ENCODE peak calls at places on chromosomes 12 and 14, in five cellular contexts. E is trophoblast cell, I is H1, W is H9, M is mesenchymal stem cell. G is an unnamed sample.

GRCh38 chr12:57093412-57094193 is 4.7 kb downstream of the NAB2 start:
- DNase-seq in I (peak), M (peak), W (peak), E (no peak), G (peak)

GRCh38 chr12:79690156-79690605 is 583 bp downstream of the PAWR start:
- DNase-seq in W (no peak), E (peak), I (peak), M (peak), G (peak)

GRCh38 chr14:100085451-100085850 is 20.2 kb downstream of the EVL start:
- DNase-seq in E (no peak), M (no peak), I (no peak), W (no peak), G (no peak)

GRCh38 chr12:17992002-17992656 is 97.9 kb downstream of the RERGL start:
- DNase-seq in M (peak), E (peak), I (no peak), W (no peak), G (peak)

GRCh38 chr12:119229837-119230236 is 51.1 kb downstream of the HSPB8 start:
- DNase-seq in E (peak), M (peak), I (no peak), W (peak), G (peak)

GRCh38 chr12:115313929-115314328 is 630.0 kb upstream of the TBX3 start:
- DNase-seq in I (no peak), E (no peak), M (peak), W (no peak), G (no peak)

GRCh38 chr14:50001146-50001998 is 108.5 kb downstream of the ARF6 start:
- DNase-seq in E (peak), W (peak), M (peak), I (peak), G (no peak)

GRCh38 chr14:70622111-70622712 is 19.5 kb upstream of the TTC9 start:
- DNase-seq in I (peak), W (peak), M (peak), E (peak), G (peak)

GRCh38 chr14:62691613-62692489 is 353.4 kb downstream of the KCNH5 start:
- DNase-seq in M (peak), I (no peak), W (no peak), E (peak), G (no peak)

GRCh38 chr12:99529966-99530365 is 117.6 kb upstream of the GARIN6 start:
- DNase-seq in W (no peak), M (peak), E (no peak), I (no peak), G (no peak)

GRCh38 chr12:41419151-41419893 is 231.2 kb downstream of the PDZRN4 start:
- DNase-seq in M (no peak), E (no peak), I (no peak), W (no peak), G (no peak)

GRCh38 chr12:84638811-84639368 is 273.7 kb downstream of the SLC6A15 start:
- DNase-seq in W (no peak), I (no peak), E (no peak), M (peak), G (no peak)

GRCh38 chr12:94586589-94587259 is 63.6 kb downstream of the TMCC3 start:
- DNase-seq in E (no peak), I (no peak), M (no peak), W (no peak), G (no peak)

GRCh38 chr14:20384886-20385285 is 28.4 kb downstream of the TEP1 start:
- DNase-seq in E (no peak), I (no peak), M (no peak), W (no peak), G (no peak)

GRCh38 chr14:89617471-89618291 is 200.6 kb upstream of the FOXN3 start:
- DNase-seq in W (no peak), M (peak), I (no peak), E (peak), G (peak)

GRCh38 chr14:29810657-29811056 is 117.0 kb downstream of the PRKD1 start:
- DNase-seq in I (no peak), W (no peak), M (no peak), E (no peak), G (no peak)
- H2BK12ac ChIP-seq in I (no peak), W (no peak), M (no peak), E (no peak), G (no peak)

DNA sequence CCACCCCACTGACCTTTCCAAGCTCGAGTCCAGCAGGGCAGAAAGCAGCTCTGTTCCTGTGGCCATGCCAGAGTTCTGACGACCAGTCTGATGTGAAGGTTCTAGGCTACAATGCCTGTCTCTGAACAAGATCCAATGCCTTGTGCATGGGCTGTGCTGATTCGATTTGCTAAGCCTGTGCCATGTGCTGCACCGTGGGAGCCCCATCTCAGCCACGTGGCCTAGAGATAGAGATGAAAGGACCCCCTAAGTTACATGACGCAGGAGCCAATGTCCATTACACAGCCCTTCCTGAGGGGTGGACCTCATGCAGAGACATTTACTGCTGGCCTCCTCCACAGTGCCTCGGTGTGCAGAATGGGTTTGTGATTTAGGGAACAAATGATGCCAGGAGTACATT is 256.0 kb downstream of the SLC15A4 start:
- DNase-seq in I (no peak), M (no peak), W (no peak), E (no peak), G (no peak)
- H2BK12ac ChIP-seq in I (no peak), M (no peak), W (no peak), E (no peak), G (no peak)

DNA sequence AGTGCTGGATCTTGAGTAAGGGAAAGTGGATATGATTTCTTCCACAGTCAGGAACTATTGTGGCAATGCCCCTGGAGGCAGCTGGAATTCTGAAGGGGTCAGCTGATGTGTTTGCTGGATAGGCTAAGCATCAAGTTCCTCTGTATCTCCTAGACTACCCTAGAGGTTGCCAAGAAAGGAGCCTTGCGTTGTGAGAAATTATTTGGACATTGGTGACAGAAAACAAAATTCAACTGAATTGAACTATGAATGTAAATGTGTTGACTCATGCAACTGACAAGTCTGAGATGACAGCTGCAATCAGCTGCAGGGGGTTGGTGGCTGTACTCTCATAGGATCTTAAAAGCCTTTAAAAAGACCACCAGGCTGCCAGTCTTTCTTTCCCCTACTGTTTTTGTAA is 244.5 kb downstream of the ATXN7L3B start:
- DNase-seq in M (no peak), E (no peak), I (no peak), W (no peak), G (no peak)
- H2BK12ac ChIP-seq in M (no peak), E (no peak), I (no peak), W (no peak), G (no peak)

DNA sequence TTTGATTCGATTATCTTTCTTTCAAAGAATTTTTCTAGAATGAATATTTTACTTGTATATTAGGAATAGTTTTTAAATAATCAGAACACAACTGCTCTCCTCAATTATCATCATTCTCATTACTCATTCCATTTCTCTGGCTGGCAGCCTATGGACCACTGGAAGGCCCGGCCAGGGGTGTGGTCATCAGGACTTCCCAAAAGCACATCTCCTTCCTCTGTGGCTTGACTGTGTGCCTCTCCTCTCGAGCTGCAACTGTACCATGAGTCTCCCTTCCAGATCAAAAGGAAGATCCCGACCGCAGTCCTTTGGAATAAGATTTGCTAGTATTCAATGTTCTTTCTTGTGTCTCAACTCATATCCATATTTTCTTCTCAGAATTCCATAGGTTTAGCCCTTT is 42.7 kb downstream of the DYRK2 start:
- DNase-seq in E (no peak), I (no peak), M (no peak), W (no peak), G (no peak)
- H2BK12ac ChIP-seq in E (no peak), I (no peak), M (no peak), W (no peak), G (no peak)

GRCh38 chr14:21724115-21724973 is 50.7 kb upstream of the OR4E1 start:
- DNase-seq in W (no peak), E (no peak), M (no peak), I (no peak), G (no peak)
- H2BK12ac ChIP-seq in W (no peak), E (no peak), M (no peak), I (no peak), G (no peak)

GRCh38 chr12:52848661-52849255 is at the start of gene KRT78:
- DNase-seq in W (peak), M (no peak), I (no peak), E (peak), G (no peak)

GRCh38 chr12:52851787-52852186 is 3.0 kb upstream of the KRT78 start:
- DNase-seq in W (no peak), I (no peak), M (no peak), E (no peak), G (no peak)

GRCh38 chr12:52850681-52851080 is 1.9 kb upstream of the KRT78 start:
- DNase-seq in I (no peak), E (no peak), M (no peak), W (no peak), G (no peak)

GRCh38 chr12:52847335-52848102 is 1.3 kb downstream of the KRT78 start:
- DNase-seq in I (no peak), E (peak), M (no peak), W (peak), G (no peak)

GRCh38 chr12:52849511-52849910 is 717 bp upstream of the KRT78 start:
- DNase-seq in M (no peak), W (peak), I (no peak), E (no peak), G (no peak)
- H2BK12ac ChIP-seq in M (no peak), W (no peak), I (no peak), E (no peak), G (no peak)

DNA sequence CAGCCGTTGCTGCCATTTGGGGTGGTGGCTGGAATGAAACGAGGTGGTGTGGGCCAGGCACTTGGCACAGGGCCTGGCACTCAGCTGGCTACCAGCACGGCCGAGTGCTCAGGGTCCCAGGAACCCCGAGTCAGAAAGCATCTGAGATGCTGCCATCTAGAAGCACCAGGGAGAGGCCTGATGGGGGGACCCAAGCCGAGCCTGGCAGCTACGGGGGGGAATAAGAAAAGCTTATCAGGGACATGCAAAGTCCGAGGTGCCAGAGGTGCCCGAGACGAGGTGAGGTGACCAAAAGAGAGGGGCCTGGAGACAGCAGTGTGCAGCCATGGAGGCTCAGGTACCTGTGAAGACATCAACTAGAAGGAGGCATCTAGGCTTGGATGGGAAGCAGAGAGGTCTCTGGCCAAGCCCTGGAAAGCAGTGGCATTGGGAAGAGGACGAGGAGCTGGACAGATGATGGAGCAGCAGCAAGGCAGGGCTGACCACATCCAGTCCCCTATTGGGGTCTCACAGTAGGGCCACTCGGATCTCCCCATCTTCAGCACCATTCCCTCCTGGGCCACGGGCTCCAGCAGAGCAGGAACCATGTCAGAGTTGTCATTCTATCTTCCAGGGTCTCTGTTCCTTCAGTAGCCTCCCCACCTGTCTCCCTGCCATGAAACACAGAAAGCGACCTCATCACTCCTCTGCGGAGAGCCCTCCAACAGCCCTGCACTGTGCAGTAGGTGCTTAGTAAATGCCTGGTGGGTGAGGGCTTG is 59.3 kb upstream of the DIO3 start:
- DNase-seq in W (peak), E (no peak), M (no peak), I (no peak), G (no peak)
- H2BK12ac ChIP-seq in W (no peak), E (no peak), M (no peak), I (no peak), G (no peak)

GRCh38 chr14:104638190-104638589 is 33.6 kb upstream of the TMEM179 start:
- DNase-seq in E (no peak), M (no peak), W (no peak), I (no peak), G (no peak)

GRCh38 chr14:104639889-104640548 is 35.4 kb upstream of the TMEM179 start:
- DNase-seq in M (peak), W (peak), E (peak), I (peak), G (peak)

GRCh38 chr14:104637546-104638003 is 33.0 kb upstream of the TMEM179 start:
- DNase-seq in W (no peak), M (no peak), I (no peak), E (no peak), G (no peak)

GRCh38 chr14:104639481-104639880 is 34.9 kb upstream of the TMEM179 start:
- DNase-seq in E (no peak), I (no peak), M (no peak), W (no peak), G (no peak)

DNA sequence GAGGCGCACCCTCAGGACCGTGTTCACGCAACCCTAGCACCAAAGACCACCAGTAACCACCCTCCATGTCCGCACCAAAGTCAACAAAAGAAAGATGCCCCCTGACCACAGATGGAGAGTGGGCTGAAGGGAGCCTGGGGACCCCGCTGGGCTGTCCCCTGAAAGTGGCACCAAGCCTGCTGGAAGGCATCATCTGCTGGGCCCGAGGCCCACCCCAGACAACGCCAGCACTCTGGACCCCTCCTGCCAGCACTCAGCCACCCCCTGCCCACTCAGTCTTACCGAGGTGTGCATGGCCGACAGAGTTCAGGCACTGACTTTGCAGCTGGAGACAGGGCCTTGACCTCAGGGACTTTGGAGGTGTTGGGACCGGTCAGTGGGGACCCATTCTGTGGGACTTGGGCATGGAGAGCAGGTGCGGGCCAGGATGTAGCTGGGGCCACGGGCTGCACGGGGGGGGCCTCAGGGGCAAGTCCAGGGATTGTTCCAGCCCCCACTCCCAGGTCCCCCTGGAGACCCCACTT is 34.4 kb upstream of the TMEM179 start:
- DNase-seq in I (no peak), E (no peak), W (no peak), M (no peak), G (no peak)
- H2BK12ac ChIP-seq in I (no peak), E (no peak), W (no peak), M (no peak), G (no peak)